ENCODE peak calls at places on chromosomes 11 and 22, in six cellular contexts. A is IMR-90, Z is cardiac muscle cell, H is lung, L is esophagus squamous epithelium, E is Panc1. V is an unnamed sample. For H3K4me1, the result is how much of the 10 kb centered on the place peaks cover.

GRCh38 chr11:77278595-77279506 is 22.6 kb downstream of the GDPD4 start:
- DNase-seq in A (peak), Z (no peak), H (no peak), L (no peak), E (no peak), V (no peak)

GRCh38 chr22:30691204-30691603 is 3.5 kb upstream of the OSBP2 start:
- DNase-seq in A (no peak), Z (no peak), H (no peak), L (no peak), E (no peak), V (no peak)

GRCh38 chr22:42717197-42717967 is 3.3 kb downstream of the A4GALT start:
- DNase-seq in A (no peak), Z (peak), H (no peak), L (no peak), E (no peak), V (no peak)

GRCh38 chr11:122207921-122208764 is 92.1 kb upstream of the BLID start:
- DNase-seq in A (peak), Z (peak), H (no peak), L (no peak), E (no peak), V (no peak)

GRCh38 chr11:28735511-28735910 is 627.3 kb downstream of the METTL15 start:
- DNase-seq in A (no peak), Z (no peak), H (no peak), L (no peak), E (no peak), V (no peak)

GRCh38 chr11:95739526-95739925 is 50.1 kb downstream of the FAM76B start:
- DNase-seq in A (no peak), Z (no peak), H (no peak), L (no peak), E (no peak), V (no peak)

GRCh38 chr11:118162846-118163245 is 10.2 kb upstream of the SCN4B start:
- DNase-seq in A (no peak), Z (no peak), H (no peak), L (no peak), E (no peak), V (no peak)

GRCh38 chr11:125123947-125124633 is 12.7 kb upstream of the TMEM218 start:
- DNase-seq in A (peak), Z (peak), H (peak), L (no peak), E (no peak), V (peak)

GRCh38 chr11:66373261-66373660 is 1.7 kb upstream of the SLC29A2 start:
- DNase-seq in A (no peak), Z (no peak), H (no peak), L (no peak), E (no peak), V (no peak)

GRCh38 chr11:10550503-10550902 is 9.5 kb upstream of the RNF141 start:
- DNase-seq in A (peak), Z (peak), H (no peak), L (no peak), E (no peak), V (no peak)

GRCh38 chr11:61102667-61103491 is 590 bp downstream of the CD5 start:
- DNase-seq in A (no peak), Z (no peak), H (no peak), L (no peak), E (no peak), V (no peak)

GRCh38 chr22:38570841-38571364 is 920 bp upstream of the DMC1 start:
- DNase-seq in A (peak), Z (no peak), H (no peak), L (no peak), E (no peak), V (no peak)

GRCh38 chr11:112503410-112503809 is 242.8 kb upstream of the PLET1 start:
- DNase-seq in A (no peak), Z (no peak), H (no peak), L (no peak), E (no peak), V (no peak)

GRCh38 chr11:96200243-96200642 is 142.8 kb downstream of the MAML2 start:
- DNase-seq in A (peak), Z (peak), H (no peak), L (no peak), E (no peak), V (no peak)

GRCh38 chr11:18192988-18193387 is 20.4 kb downstream of the MRGPRX4 start:
- DNase-seq in A (no peak), Z (no peak), H (no peak), L (no peak), E (no peak), V (peak)

GRCh38 chr22:32583921-32584335 is 109.3 kb downstream of the FBXO7 start:
- DNase-seq in A (peak), Z (peak), H (no peak), L (no peak), E (no peak), V (no peak)

GRCh38 chr11:12469451-12469850 is 92.1 kb downstream of the PARVA start:
- DNase-seq in A (peak), Z (peak), H (no peak), L (no peak), E (no peak), V (no peak)

GRCh38 chr11:84476581-84476980 is 1150.6 kb downstream of the DLG2 start:
- DNase-seq in A (no peak), Z (peak), H (no peak), L (no peak), E (no peak), V (no peak)

GRCh38 chr11:67027943-67028542 is 5.1 kb downstream of the SYT12 start:
- DNase-seq in A (no peak), Z (no peak), H (no peak), L (no peak), E (no peak), V (no peak)

GRCh38 chr22:21094911-21095772 is 49.4 kb downstream of the LRRC74B start:
- DNase-seq in A (no peak), Z (no peak), H (no peak), L (no peak), E (no peak), V (no peak)

GRCh38 chr11:57387284-57388030 is 3.0 kb downstream of the PRG2 start:
- DNase-seq in A (no peak), Z (peak), H (no peak), L (no peak), E (no peak), V (no peak)

GRCh38 chr22:24327827-24328226 is 57.2 kb downstream of the SPECC1L start:
- DNase-seq in A (no peak), Z (no peak), H (no peak), L (no peak), E (no peak), V (no peak)

GRCh38 chr22:43186272-43187170 is at the start of gene TTLL12:
- DNase-seq in A (peak), Z (peak), H (no peak), L (no peak), E (no peak), V (no peak)

GRCh38 chr22:41302016-41302767 is 867 bp downstream of the ZC3H7B start:
- DNase-seq in A (no peak), Z (peak), H (no peak), L (no peak), E (no peak), V (no peak)

GRCh38 chr22:48086246-48086645 is 1323.8 kb downstream of the TBC1D22A start:
- DNase-seq in A (no peak), Z (no peak), H (no peak), L (no peak), E (no peak), V (no peak)
- H3K4me1 ChIP-seq in A (under half), Z (under half), H (under half), L (under half), E (under half), V (under half)

DNA sequence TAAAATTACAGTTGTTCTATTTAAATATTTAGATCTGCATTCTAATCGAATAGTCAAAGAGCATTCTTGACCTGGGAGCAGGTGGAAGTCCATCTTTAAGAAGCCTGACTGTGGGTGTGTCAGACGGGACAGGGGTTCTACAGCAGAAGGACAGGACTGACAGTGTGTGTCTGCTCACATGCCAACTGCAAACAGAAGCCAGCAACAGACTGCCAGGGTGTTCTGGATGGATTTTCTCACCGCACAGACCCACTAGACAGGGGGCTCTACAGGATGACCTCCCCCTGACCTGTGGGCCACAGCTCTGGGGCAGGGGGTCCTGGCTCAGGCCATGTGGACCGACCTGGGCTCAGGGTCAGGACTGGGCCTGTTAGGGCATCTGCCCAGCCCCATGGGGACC is 22.8 kb upstream of the NAP1L4 start:
- DNase-seq in A (no peak), Z (no peak), H (no peak), L (no peak), E (no peak), V (no peak)
- H3K27ac ChIP-seq in A (no peak), Z (no peak), H (no peak), L (peak), E (no peak), V (no peak)

GRCh38 chr11:69297926-69298777 is 4.2 kb downstream of the MYEOV start:
- DNase-seq in A (peak), Z (peak), H (peak), L (peak), E (no peak), V (no peak)
- H3K4me3 ChIP-seq in A (no peak), Z (no peak), H (no peak), L (peak), E (peak), V (no peak)

GRCh38 chr11:23391031-23391430 is 530.8 kb upstream of the CCDC179 start:
- DNase-seq in A (no peak), Z (no peak), H (no peak), L (no peak), E (no peak), V (no peak)
- H3K4me1 ChIP-seq in A (under half), Z (under half), H (under half), L (under half), E (under half), V (under half)

V was measured in iPS DF 6.9.